ENCODE peak calls at places on chromosome 5, in seven cellular contexts. One of them, this sample, is unnamed. For H3K27me3, the result is how much of the 10 kb centered on the place peaks cover.

GRCh38 chr5:3377176-3377575 is 218.5 kb upstream of the IRX1 start:
- DNase-seq in fibroblast of lung: no peak
- DNase-seq in heart right ventricle: no peak
- DNase-seq in colonic mucosa: no peak
- DNase-seq in brain microvascular endothelial cell: no peak
- DNase-seq in HAP-1: no peak
- DNase-seq in H9: no peak
- DNase-seq in this sample: no peak

GRCh38 chr5:15004506-15004905 is 132.9 kb upstream of the ANKH start:
- DNase-seq in colonic mucosa: no peak
- DNase-seq in brain microvascular endothelial cell: no peak
- DNase-seq in fibroblast of lung: no peak
- DNase-seq in HAP-1: no peak
- DNase-seq in heart right ventricle: no peak
- DNase-seq in H9: no peak
- DNase-seq in this sample: no peak

GRCh38 chr5:56625577-56625976 is 189.8 kb upstream of the MAP3K1 start:
- DNase-seq in HAP-1: no peak
- DNase-seq in brain microvascular endothelial cell: no peak
- DNase-seq in H9: no peak
- DNase-seq in heart right ventricle: no peak
- DNase-seq in fibroblast of lung: peak
- DNase-seq in colonic mucosa: no peak
- DNase-seq in this sample: no peak

GRCh38 chr5:128498844-128499455 is 39.1 kb downstream of the FBN2 start:
- DNase-seq in brain microvascular endothelial cell: peak
- DNase-seq in H9: no peak
- DNase-seq in fibroblast of lung: peak
- DNase-seq in HAP-1: peak
- DNase-seq in colonic mucosa: peak
- DNase-seq in heart right ventricle: no peak
- DNase-seq in this sample: no peak

GRCh38 chr5:68730220-68731010 is 363.4 kb upstream of the SLC30A5 start:
- DNase-seq in H9: no peak
- DNase-seq in fibroblast of lung: peak
- DNase-seq in heart right ventricle: no peak
- DNase-seq in colonic mucosa: no peak
- DNase-seq in brain microvascular endothelial cell: peak
- DNase-seq in HAP-1: no peak
- DNase-seq in this sample: no peak

GRCh38 chr5:103393131-103393754 is 134.7 kb downstream of the MACIR start:
- DNase-seq in HAP-1: no peak
- DNase-seq in brain microvascular endothelial cell: no peak
- DNase-seq in fibroblast of lung: peak
- DNase-seq in H9: peak
- DNase-seq in heart right ventricle: no peak
- DNase-seq in colonic mucosa: no peak
- DNase-seq in this sample: no peak

GRCh38 chr5:165057156-165057555 is 1551.7 kb downstream of the MAT2B start:
- DNase-seq in brain microvascular endothelial cell: no peak
- DNase-seq in fibroblast of lung: no peak
- DNase-seq in colonic mucosa: no peak
- DNase-seq in HAP-1: no peak
- DNase-seq in heart right ventricle: no peak
- DNase-seq in H9: no peak
- DNase-seq in this sample: no peak

GRCh38 chr5:59829389-59829788 is 64.1 kb downstream of the PDE4D start:
- DNase-seq in H9: no peak
- DNase-seq in heart right ventricle: no peak
- DNase-seq in colonic mucosa: no peak
- DNase-seq in brain microvascular endothelial cell: peak
- DNase-seq in HAP-1: no peak
- DNase-seq in fibroblast of lung: peak
- DNase-seq in this sample: no peak

GRCh38 chr5:65535529-65535987 is 27.4 kb downstream of the CENPK start:
- DNase-seq in fibroblast of lung: peak
- DNase-seq in brain microvascular endothelial cell: no peak
- DNase-seq in colonic mucosa: peak
- DNase-seq in heart right ventricle: no peak
- DNase-seq in H9: no peak
- DNase-seq in HAP-1: no peak
- DNase-seq in this sample: no peak

GRCh38 chr5:174829511-174829864 is 105.1 kb downstream of the MSX2 start:
- DNase-seq in colonic mucosa: no peak
- DNase-seq in HAP-1: no peak
- DNase-seq in heart right ventricle: no peak
- DNase-seq in brain microvascular endothelial cell: no peak
- DNase-seq in H9: no peak
- DNase-seq in fibroblast of lung: no peak
- DNase-seq in this sample: no peak

GRCh38 chr5:152164860-152165259 is 240.2 kb upstream of the GLRA1 start:
- DNase-seq in fibroblast of lung: no peak
- DNase-seq in HAP-1: no peak
- DNase-seq in heart right ventricle: no peak
- DNase-seq in colonic mucosa: no peak
- DNase-seq in H9: peak
- DNase-seq in brain microvascular endothelial cell: no peak
- DNase-seq in this sample: no peak

GRCh38 chr5:107486489-107486888 is 184.2 kb downstream of the EFNA5 start:
- DNase-seq in HAP-1: no peak
- DNase-seq in heart right ventricle: no peak
- DNase-seq in colonic mucosa: no peak
- DNase-seq in fibroblast of lung: no peak
- DNase-seq in brain microvascular endothelial cell: peak
- DNase-seq in H9: no peak
- DNase-seq in this sample: no peak

GRCh38 chr5:150434502-150434901 is 15.0 kb downstream of the RPS14 start:
- DNase-seq in heart right ventricle: no peak
- DNase-seq in colonic mucosa: no peak
- DNase-seq in H9: no peak
- DNase-seq in fibroblast of lung: peak
- DNase-seq in brain microvascular endothelial cell: peak
- DNase-seq in HAP-1: no peak
- DNase-seq in this sample: no peak

GRCh38 chr5:170559296-170559695 is 55.5 kb downstream of the KCNIP1 start:
- DNase-seq in fibroblast of lung: no peak
- DNase-seq in colonic mucosa: no peak
- DNase-seq in brain microvascular endothelial cell: no peak
- DNase-seq in heart right ventricle: no peak
- DNase-seq in H9: no peak
- DNase-seq in HAP-1: no peak
- DNase-seq in this sample: no peak

GRCh38 chr5:122705876-122706275 is 69.0 kb upstream of the SNX2 start:
- DNase-seq in brain microvascular endothelial cell: peak
- DNase-seq in heart right ventricle: no peak
- DNase-seq in H9: no peak
- DNase-seq in colonic mucosa: no peak
- DNase-seq in HAP-1: no peak
- DNase-seq in fibroblast of lung: no peak
- DNase-seq in this sample: no peak

GRCh38 chr5:4258170-4258569 is 662.5 kb downstream of the IRX1 start:
- DNase-seq in heart right ventricle: no peak
- DNase-seq in H9: no peak
- DNase-seq in brain microvascular endothelial cell: no peak
- DNase-seq in fibroblast of lung: no peak
- DNase-seq in colonic mucosa: no peak
- DNase-seq in HAP-1: no peak
- DNase-seq in this sample: no peak

GRCh38 chr5:31761877-31762276 is 122.9 kb downstream of the PDZD2 start:
- DNase-seq in HAP-1: no peak
- DNase-seq in colonic mucosa: no peak
- DNase-seq in H9: no peak
- DNase-seq in fibroblast of lung: no peak
- DNase-seq in heart right ventricle: no peak
- DNase-seq in brain microvascular endothelial cell: no peak
- DNase-seq in this sample: no peak

GRCh38 chr5:143583385-143583784 is 179.9 kb upstream of the NR3C1 start:
- DNase-seq in heart right ventricle: no peak
- DNase-seq in H9: no peak
- DNase-seq in colonic mucosa: no peak
- DNase-seq in brain microvascular endothelial cell: no peak
- DNase-seq in HAP-1: no peak
- DNase-seq in fibroblast of lung: no peak
- DNase-seq in this sample: no peak

GRCh38 chr5:127492854-127493738 is 24.3 kb upstream of the PRRC1 start:
- DNase-seq in H9: no peak
- DNase-seq in HAP-1: no peak
- DNase-seq in fibroblast of lung: peak
- DNase-seq in colonic mucosa: no peak
- DNase-seq in brain microvascular endothelial cell: peak
- DNase-seq in heart right ventricle: no peak
- DNase-seq in this sample: no peak

GRCh38 chr5:155046591-155046990 is 33.0 kb downstream of the KIF4B start:
- DNase-seq in H9: peak
- DNase-seq in HAP-1: no peak
- DNase-seq in fibroblast of lung: no peak
- DNase-seq in colonic mucosa: no peak
- DNase-seq in brain microvascular endothelial cell: no peak
- DNase-seq in heart right ventricle: no peak
- DNase-seq in this sample: no peak

DNA sequence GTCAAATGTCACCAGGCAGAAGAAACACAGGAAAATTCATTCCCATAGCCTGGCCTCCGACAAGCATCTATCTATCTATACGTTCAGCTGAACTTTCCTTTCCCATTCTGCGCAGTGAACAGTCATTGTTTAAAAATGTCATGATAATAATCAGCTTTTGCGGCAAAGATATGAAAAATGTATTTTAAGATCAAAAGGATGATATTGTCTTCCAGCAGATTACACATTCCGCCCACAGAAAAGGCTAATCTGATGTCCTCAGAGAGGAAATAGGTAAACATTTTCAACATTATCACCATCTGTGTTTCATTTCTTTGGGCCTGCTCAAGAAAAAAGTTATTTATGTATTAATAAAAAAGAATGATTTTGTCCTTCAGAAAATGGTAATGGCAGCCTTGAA is 154.4 kb downstream of the FSTL4 start:
- DNase-seq in colonic mucosa: no peak
- DNase-seq in heart right ventricle: no peak
- DNase-seq in HAP-1: no peak
- DNase-seq in fibroblast of lung: no peak
- DNase-seq in brain microvascular endothelial cell: peak
- DNase-seq in H9: no peak
- DNase-seq in this sample: no peak
- H3K27me3 ChIP-seq in colonic mucosa: under half
- H3K27me3 ChIP-seq in heart right ventricle: under half
- H3K27me3 ChIP-seq in HAP-1: under half
- H3K27me3 ChIP-seq in fibroblast of lung: under half
- H3K27me3 ChIP-seq in brain microvascular endothelial cell: under half
- H3K27me3 ChIP-seq in H9: under half
- H3K27me3 ChIP-seq in this sample: under half

GRCh38 chr5:95281211-95281610 is 3.7 kb downstream of the MCTP1 start:
- DNase-seq in brain microvascular endothelial cell: peak
- DNase-seq in H9: peak
- DNase-seq in fibroblast of lung: no peak
- DNase-seq in heart right ventricle: no peak
- DNase-seq in HAP-1: no peak
- DNase-seq in colonic mucosa: no peak
- DNase-seq in this sample: no peak

GRCh38 chr5:95283761-95284511 is 958 bp downstream of the MCTP1 start:
- DNase-seq in H9: peak
- DNase-seq in fibroblast of lung: no peak
- DNase-seq in HAP-1: peak
- DNase-seq in colonic mucosa: peak
- DNase-seq in heart right ventricle: peak
- DNase-seq in brain microvascular endothelial cell: no peak
- DNase-seq in this sample: peak

GRCh38 chr5:95283022-95283615 is 1.8 kb downstream of the MCTP1 start:
- DNase-seq in colonic mucosa: no peak
- DNase-seq in H9: peak
- DNase-seq in fibroblast of lung: no peak
- DNase-seq in brain microvascular endothelial cell: no peak
- DNase-seq in heart right ventricle: no peak
- DNase-seq in HAP-1: no peak
- DNase-seq in this sample: no peak

GRCh38 chr5:95284512-95285405 is at the start of gene MCTP1:
- DNase-seq in fibroblast of lung: no peak
- DNase-seq in H9: peak
- DNase-seq in brain microvascular endothelial cell: no peak
- DNase-seq in heart right ventricle: peak
- DNase-seq in colonic mucosa: no peak
- DNase-seq in HAP-1: peak
- DNase-seq in this sample: peak

DNA sequence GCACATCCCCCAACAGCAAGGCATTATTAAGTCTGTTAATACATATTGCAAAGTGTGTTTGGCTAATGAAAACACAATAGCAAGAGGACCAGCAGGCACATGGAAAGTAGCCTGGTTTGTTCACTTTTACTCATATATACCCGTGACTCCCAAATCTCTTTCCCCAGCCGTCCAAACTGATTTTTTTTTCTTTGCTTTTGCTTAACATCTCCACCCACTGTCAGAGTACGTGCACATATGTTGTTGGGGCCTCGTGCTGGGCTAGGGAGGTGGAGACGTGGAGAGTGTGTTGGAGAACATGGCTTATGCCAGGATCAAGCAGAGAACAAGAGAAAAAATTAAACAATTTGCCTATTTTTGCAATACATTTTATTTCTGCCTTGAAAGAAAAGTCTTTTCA is 4.2 kb downstream of the MCTP1 start:
- DNase-seq in brain microvascular endothelial cell: no peak
- DNase-seq in HAP-1: no peak
- DNase-seq in heart right ventricle: no peak
- DNase-seq in colonic mucosa: no peak
- DNase-seq in fibroblast of lung: no peak
- DNase-seq in H9: no peak
- DNase-seq in this sample: no peak
- H3K27me3 ChIP-seq in brain microvascular endothelial cell: under half
- H3K27me3 ChIP-seq in HAP-1: under half
- H3K27me3 ChIP-seq in heart right ventricle: half or more
- H3K27me3 ChIP-seq in colonic mucosa: under half
- H3K27me3 ChIP-seq in fibroblast of lung: under half
- H3K27me3 ChIP-seq in H9: under half
- H3K27me3 ChIP-seq in this sample: half or more

GRCh38 chr5:926416-927171 is 33.9 kb downstream of the TRIP13 start:
- DNase-seq in heart right ventricle: peak
- DNase-seq in colonic mucosa: no peak
- DNase-seq in fibroblast of lung: peak
- DNase-seq in H9: peak
- DNase-seq in HAP-1: no peak
- DNase-seq in brain microvascular endothelial cell: no peak
- DNase-seq in this sample: no peak
- H3K27me3 ChIP-seq in heart right ventricle: under half
- H3K27me3 ChIP-seq in colonic mucosa: under half
- H3K27me3 ChIP-seq in fibroblast of lung: under half
- H3K27me3 ChIP-seq in H9: under half
- H3K27me3 ChIP-seq in HAP-1: under half
- H3K27me3 ChIP-seq in brain microvascular endothelial cell: under half
- H3K27me3 ChIP-seq in this sample: under half

GRCh38 chr5:145953202-145953601 is 16.8 kb downstream of the SH3RF2 start:
- DNase-seq in heart right ventricle: no peak
- DNase-seq in colonic mucosa: no peak
- DNase-seq in fibroblast of lung: no peak
- DNase-seq in H9: no peak
- DNase-seq in brain microvascular endothelial cell: no peak
- DNase-seq in HAP-1: no peak
- DNase-seq in this sample: no peak
- H3K27me3 ChIP-seq in heart right ventricle: under half
- H3K27me3 ChIP-seq in colonic mucosa: under half
- H3K27me3 ChIP-seq in fibroblast of lung: under half
- H3K27me3 ChIP-seq in H9: under half
- H3K27me3 ChIP-seq in brain microvascular endothelial cell: under half
- H3K27me3 ChIP-seq in HAP-1: under half
- H3K27me3 ChIP-seq in this sample: under half

This sample was measured in lower lobe of right lung.